ENCODE peak calls at places on chromosomes 13 and 19, in four cellular contexts. Z is endothelial cell, O is immature natural killer cell, J is HEK293T. A is an unnamed sample.

GRCh38 chr13:98409281-98409680 is 167.6 kb downstream of the STK24 start:
- DNase-seq in Z (no peak), O (no peak), J (no peak), A (no peak)

GRCh38 chr13:94710881-94711560 is 1.3 kb downstream of the SOX21 start:
- DNase-seq in Z (peak; percentile 55), O (no peak), J (peak; percentile 89), A (no peak)

GRCh38 chr19:53094749-53095575 is 8.3 kb downstream of the ZNF160 start:
- DNase-seq in Z (peak; percentile 30), O (no peak), J (no peak), A (no peak)

GRCh38 chr19:44796701-44797115 is 12.2 kb upstream of the BCAM start:
- DNase-seq in Z (peak; percentile 69), O (no peak), J (no peak), A (no peak)

GRCh38 chr13:64640002-64640401 is 2590.1 kb downstream of the PCDH9 start:
- DNase-seq in Z (no peak), O (no peak), J (peak; percentile 48), A (no peak)

GRCh38 chr19:52660981-52661380 is 22.8 kb upstream of the ZNF83 start:
- DNase-seq in Z (no peak), O (no peak), J (no peak), A (no peak)

GRCh38 chr13:77767413-77767812 is 69.9 kb downstream of the SLAIN1 start:
- DNase-seq in Z (no peak), O (no peak), J (no peak), A (no peak)

GRCh38 chr13:50519866-50520265 is 323.6 kb downstream of the DLEU7 start:
- DNase-seq in Z (no peak), O (no peak), J (no peak), A (no peak)

GRCh38 chr13:111519490-111520170 is 199.2 kb downstream of the TEX29 start:
- DNase-seq in Z (no peak), O (no peak), J (no peak), A (no peak)

GRCh38 chr13:41610426-41610825 is 153.1 kb downstream of the RGCC start:
- DNase-seq in Z (no peak), O (no peak), J (no peak), A (no peak)

GRCh38 chr19:35038623-35039512 is 2.7 kb upstream of the HPN start:
- DNase-seq in Z (no peak), O (no peak), J (no peak), A (no peak)

GRCh38 chr13:27044837-27045570 is 126.6 kb downstream of the USP12 start:
- DNase-seq in Z (no peak), O (peak; percentile 22), J (no peak), A (no peak)

GRCh38 chr13:36804588-36804987 is 14.4 kb upstream of the RFXAP start:
- DNase-seq in Z (no peak), O (no peak), J (no peak), A (no peak)

GRCh38 chr13:48902421-48902820 is 73.3 kb upstream of the FNDC3A start:
- DNase-seq in Z (no peak), O (no peak), J (no peak), A (no peak)

GRCh38 chr13:38239874-38240273 is 109.8 kb upstream of the UFM1 start:
- DNase-seq in Z (no peak), O (no peak), J (no peak), A (no peak)

GRCh38 chr19:44807162-44807561 is 1.7 kb upstream of the BCAM start:
- DNase-seq in Z (no peak), O (no peak), J (no peak), A (no peak)

GRCh38 chr13:52022355-52022754 is 2.1 kb upstream of the UTP14C start:
- DNase-seq in Z (no peak), O (no peak), J (no peak), A (no peak)

GRCh38 chr13:41465215-41465907 is 8.0 kb downstream of the RGCC start:
- DNase-seq in Z (no peak), O (peak; percentile 86), J (no peak), A (no peak)

GRCh38 chr19:3041756-3042517 is 12.9 kb upstream of the TLE2 start:
- DNase-seq in Z (no peak), O (no peak), J (no peak), A (no peak)

GRCh38 chr13:33611016-33611805 is 206.7 kb upstream of the RFC3 start:
- DNase-seq in Z (no peak), O (no peak), J (no peak), A (peak; percentile 51)

GRCh38 chr19:21850636-21851255 is 14.8 kb upstream of the ZNF43 start:
- DNase-seq in Z (no peak), O (no peak), J (no peak), A (no peak)

GRCh38 chr19:1985588-1986356 is 29.7 kb downstream of the BTBD2 start:
- DNase-seq in Z (no peak), O (no peak), J (no peak), A (no peak)

A was measured in occipital lobe.